ENCODE peak calls at places on chromosomes 2 and 18, in four cellular contexts. N, X, W and E are unnamed samples.

GRCh38 chr18:58044370-58045264 is 591 bp downstream of the NEDD4L start:
- DNase-seq in N (peak; percentile 34), X (peak; percentile 79), W (peak; percentile 63), E (no peak)

GRCh38 chr2:186486651-186487647 is 889 bp downstream of the ZC3H15 start:
- DNase-seq in N (peak; percentile 17), X (no peak), W (no peak), E (no peak)

GRCh38 chr18:12657849-12658829 is at the start of gene SPIRE1:
- DNase-seq in N (peak; percentile 52), X (peak; percentile 76), W (peak; percentile 71), E (peak; percentile 79)

GRCh38 chr2:62787381-62787780 is 81.9 kb downstream of the EHBP1 start:
- DNase-seq in N (peak; percentile 51), X (peak; percentile 25), W (no peak), E (no peak)

GRCh38 chr2:232418466-232419244 is 12.0 kb downstream of the ALPG start:
- DNase-seq in N (no peak), X (peak; percentile 41), W (no peak), E (no peak)

GRCh38 chr2:55232863-55233657 is 572 bp downstream of the RPS27A start:
- DNase-seq in N (peak; percentile 21), X (peak; percentile 30), W (no peak), E (no peak)

GRCh38 chr2:230944123-230944653 is 19.1 kb upstream of the GPR55 start:
- DNase-seq in N (no peak), X (no peak), W (no peak), E (no peak)

GRCh38 chr2:16626497-16626896 is 39.1 kb downstream of the CYRIA start:
- DNase-seq in N (peak; percentile 81), X (no peak), W (no peak), E (no peak)

GRCh38 chr2:37918742-37919186 is 6.3 kb upstream of the RMDN2 start:
- DNase-seq in N (no peak), X (no peak), W (no peak), E (no peak)

GRCh38 chr18:24043403-24043802 is 28.8 kb downstream of the TTC39C start:
- DNase-seq in N (no peak), X (no peak), W (no peak), E (no peak)

GRCh38 chr18:34873966-34874365 is 163.9 kb downstream of the DTNA start:
- DNase-seq in N (no peak), X (no peak), W (no peak), E (no peak)

GRCh38 chr2:108987111-108987510 is 1.9 kb downstream of the EDAR start:
- DNase-seq in N (no peak), X (no peak), W (no peak), E (no peak)

GRCh38 chr2:238716585-238716984 is 131.3 kb upstream of the TWIST2 start:
- DNase-seq in N (no peak), X (no peak), W (peak; percentile 50), E (no peak)

GRCh38 chr2:67760995-67761394 is 301.8 kb downstream of the C1D start:
- DNase-seq in N (no peak), X (no peak), W (no peak), E (no peak)

GRCh38 chr2:136393515-136393914 is 275.6 kb upstream of the CXCR4 start:
- DNase-seq in N (no peak), X (no peak), W (no peak), E (no peak)

GRCh38 chr18:9135912-9136314 is 668 bp upstream of the ANKRD12 start:
- DNase-seq in N (peak; percentile 19), X (peak; percentile 70), W (peak; percentile 86), E (peak; percentile 62)

GRCh38 chr2:21019678-21020021 is 24.2 kb downstream of the APOB start:
- DNase-seq in N (no peak), X (no peak), W (no peak), E (no peak)

GRCh38 chr2:149180226-149180875 is 141.9 kb downstream of the LYPD6B start:
- DNase-seq in N (no peak), X (no peak), W (no peak), E (no peak)

GRCh38 chr2:62760555-62760954 is 55.0 kb downstream of the EHBP1 start:
- DNase-seq in N (peak; percentile 78), X (no peak), W (no peak), E (no peak)

GRCh38 chr2:69605332-69605731 is 38.2 kb downstream of the AAK1 start:
- DNase-seq in N (no peak), X (no peak), W (no peak), E (no peak)

GRCh38 chr18:7598167-7599062 is 31.3 kb downstream of the PTPRM start:
- DNase-seq in N (peak; percentile 66), X (no peak), W (no peak), E (no peak)

GRCh38 chr18:74479486-74480148 is 16.5 kb upstream of the CNDP2 start:
- DNase-seq in N (no peak), X (no peak), W (no peak), E (no peak)

GRCh38 chr2:10331702-10332401 is 29.1 kb downstream of the HPCAL1 start:
- DNase-seq in N (no peak), X (no peak), W (no peak), E (no peak)

GRCh38 chr2:23449413-23449812 is 64.4 kb downstream of the KLHL29 start:
- DNase-seq in N (no peak), X (no peak), W (no peak), E (no peak)

GRCh38 chr2:232321817-232322559 is 56.6 kb upstream of the ALPP start:
- DNase-seq in N (no peak), X (no peak), W (no peak), E (no peak)

GRCh38 chr2:70767699-70768584 is at the start of gene ADD2:
- DNase-seq in N (peak; percentile 1), X (peak; percentile 91), W (peak; percentile 73), E (peak; percentile 80)

GRCh38 chr2:84940088-84940470 is 30.9 kb upstream of the KCMF1 start:
- DNase-seq in N (no peak), X (no peak), W (no peak), E (no peak)

GRCh38 chr2:205405752-205406151 is 276.5 kb upstream of the NRP2 start:
- DNase-seq in N (peak; percentile 94), X (no peak), W (no peak), E (no peak)

GRCh38 chr18:37577051-37577611 is 11.5 kb upstream of the CELF4 start:
- DNase-seq in N (no peak), X (peak; percentile 95), W (peak; percentile 93), E (peak; percentile 89)

GRCh38 chr2:101816598-101816997 is 119.1 kb downstream of the MAP4K4 start:
- DNase-seq in N (no peak), X (no peak), W (no peak), E (no peak)

GRCh38 chr2:150900913-150901312 is 360.8 kb downstream of the RBM43 start:
- DNase-seq in N (no peak), X (no peak), W (no peak), E (no peak)

GRCh38 chr2:127829845-127830246 is 18.9 kb upstream of the WDR33 start:
- DNase-seq in N (no peak), X (peak; percentile 79), W (peak; percentile 71), E (peak; percentile 27)

DNA sequence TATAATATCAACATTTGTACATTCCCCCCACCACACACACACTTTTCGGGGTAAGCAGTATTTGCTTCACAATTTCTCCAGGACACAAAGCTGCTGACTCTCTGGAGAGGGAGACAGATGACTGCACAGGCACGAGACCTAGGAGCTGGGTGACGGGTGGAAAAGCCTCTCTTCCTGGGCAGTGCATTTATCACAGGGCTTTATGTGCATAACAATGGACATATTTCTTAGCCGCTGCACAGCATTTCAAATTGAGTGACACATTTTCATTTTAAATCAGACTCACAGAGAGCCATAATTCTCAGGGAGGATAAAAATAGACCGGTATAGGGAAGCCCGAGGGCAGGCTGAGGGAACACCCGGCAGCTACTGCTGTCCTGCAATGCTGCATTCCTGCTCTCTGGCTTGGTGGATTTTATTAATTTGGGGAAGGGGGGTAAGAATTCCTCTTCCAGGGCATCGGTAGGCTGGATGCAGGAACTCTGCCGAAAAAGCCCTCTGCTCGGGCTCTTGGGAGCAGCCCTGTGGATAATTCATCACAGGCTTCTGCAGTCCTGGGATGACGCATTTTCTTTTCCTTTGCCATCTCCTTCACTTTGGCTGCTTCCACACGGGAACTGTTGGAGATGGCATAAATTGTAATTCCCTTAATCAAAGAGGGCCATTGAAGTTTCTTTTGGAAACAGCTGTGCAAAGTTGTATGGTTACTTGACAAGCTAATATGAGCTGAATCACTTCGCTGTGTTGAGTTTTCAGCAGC is 108.1 kb upstream of the ACAA2 start:
- DNase-seq in N (no peak), X (no peak), W (no peak), E (no peak)
- H3K27ac ChIP-seq in N (no peak overlapping the region), X (no peak overlapping the region), W (no peak overlapping the region), E (no peak overlapping the region)

DNA sequence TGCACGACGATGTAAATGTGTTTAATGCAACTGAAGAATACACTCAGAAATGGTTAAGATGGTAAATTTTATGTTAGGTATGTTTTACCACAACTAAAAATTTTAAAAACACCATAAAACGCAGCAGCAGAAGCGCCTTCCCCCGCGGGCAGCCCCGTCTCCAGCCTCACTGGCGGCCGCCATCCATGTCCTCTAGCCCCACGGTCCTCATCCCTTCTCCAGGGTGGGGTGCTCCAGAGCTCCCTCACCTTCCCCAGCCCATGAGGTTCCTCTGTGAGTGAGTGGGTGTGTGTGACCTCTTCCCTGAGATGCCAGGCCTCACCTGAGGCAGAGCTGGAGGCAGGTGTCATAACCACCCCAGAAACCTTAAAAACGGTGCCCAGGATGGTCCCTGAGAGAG is 17.0 kb downstream of the INHBB start:
- DNase-seq in N (no peak), X (no peak), W (no peak), E (no peak)
- H3K56ac ChIP-seq in N (no peak overlapping the region), X (no peak overlapping the region), W (no peak overlapping the region), E (no peak overlapping the region)

GRCh38 chr2:217362710-217363109 is 502.8 kb upstream of the TNP1 start:
- DNase-seq in N (no peak), X (peak; percentile 77), W (no peak), E (no peak)
- H3K27ac ChIP-seq in N (peak overlapping the region; percentile 49), X (peak overlapping the region; percentile 12), W (no peak overlapping the region), E (no peak overlapping the region)

DNA sequence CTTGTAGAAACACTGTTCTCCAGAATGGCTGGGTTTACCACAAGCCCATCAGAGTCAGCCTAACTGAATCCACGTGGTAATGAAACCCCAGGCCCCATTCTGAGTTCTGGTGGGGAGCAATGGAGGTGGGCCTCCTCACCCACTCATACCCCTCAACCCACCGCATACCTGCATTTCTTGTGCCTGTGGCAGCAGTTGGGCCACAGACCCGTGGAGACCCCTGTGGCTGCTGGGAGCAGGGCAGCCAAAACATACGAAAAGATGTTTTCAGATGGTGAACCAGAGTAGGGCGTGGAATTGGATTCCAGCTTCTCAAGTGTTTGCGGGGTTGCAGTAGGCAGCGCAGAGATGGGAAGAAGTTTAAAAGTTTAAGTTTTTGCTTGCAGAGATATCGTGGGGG is 51.0 kb downstream of the ITGA6 start:
- DNase-seq in N (no peak), X (peak; percentile 16), W (no peak), E (no peak)
- H3K56ac ChIP-seq in N (no peak overlapping the region), X (no peak overlapping the region), W (no peak overlapping the region), E (no peak overlapping the region)